ENCODE peak calls at places on chromosomes 1 and 21, in four cellular contexts. J is stimulated activated CD8-positive, alpha-beta memory T cell treated with anti-CD3 and anti-CD28 coated beads, Interleukin-4, amount 100 ng/mL, for 48 hours; O is C1 segment of cervical spinal cord; L is mucosa of gallbladder. E is an unnamed sample.

GRCh38 chr1:66283583-66284041 is 250.3 kb upstream of the SGIP1 start:
- DNase-seq in O (no peak), J (no peak), L (no peak), E (no peak)

GRCh38 chr1:109687641-109688499 is at the start of gene GSTM1:
- DNase-seq in O (no peak), J (no peak), L (no peak), E (peak)

GRCh38 chr21:43277481-43278351 is 108.9 kb downstream of the CRYAA start:
- DNase-seq in J (no peak), L (no peak), O (no peak), E (no peak)

GRCh38 chr1:114088392-114089299 is 65.0 kb downstream of the SYT6 start:
- DNase-seq in L (no peak), J (no peak), O (no peak), E (no peak)

GRCh38 chr1:31626451-31627202 is 9.1 kb downstream of the HCRTR1 start:
- DNase-seq in J (no peak), O (peak), L (no peak), E (no peak)

GRCh38 chr1:116457944-116458343 is 84.9 kb downstream of the ATP1A1 start:
- DNase-seq in J (no peak), O (no peak), L (no peak), E (no peak)

GRCh38 chr1:88736633-88737248 is 52.7 kb downstream of the PKN2 start:
- DNase-seq in J (peak), L (no peak), O (no peak), E (peak)

GRCh38 chr21:45906859-45907258 is 74.7 kb upstream of the COL6A1 start:
- DNase-seq in L (no peak), J (no peak), O (no peak), E (no peak)

GRCh38 chr1:156282143-156282478 is 514 bp downstream of the SMG5 start:
- DNase-seq in L (peak), J (no peak), O (no peak), E (no peak)

GRCh38 chr1:41681331-41682136 is 197.1 kb upstream of the EDN2 start:
- DNase-seq in O (no peak), L (no peak), J (no peak), E (no peak)

GRCh38 chr1:229319487-229319886 is 23.4 kb downstream of the CCSAP start:
- DNase-seq in L (no peak), J (no peak), O (no peak), E (no peak)

GRCh38 chr1:19814244-19814661 is 830 bp downstream of the RNF186 start:
- DNase-seq in O (no peak), J (no peak), L (no peak), E (no peak)

GRCh38 chr1:94865369-94865768 is 45.2 kb downstream of the SLC44A3 start:
- DNase-seq in L (no peak), O (no peak), J (no peak), E (no peak)

GRCh38 chr1:85584923-85585322 is 4.4 kb downstream of the CCN1 start:
- DNase-seq in L (no peak), J (no peak), O (no peak), E (no peak)

GRCh38 chr1:245180496-245180895 is 25.7 kb downstream of the KIF26B start:
- DNase-seq in J (no peak), O (no peak), L (no peak), E (no peak)

GRCh38 chr1:78101051-78101450 is 55.3 kb downstream of the GIPC2 start:
- DNase-seq in J (no peak), L (no peak), O (no peak), E (no peak)

GRCh38 chr1:100604372-100604771 is 66.4 kb downstream of the GPR88 start:
- DNase-seq in O (no peak), L (no peak), J (no peak), E (no peak)

GRCh38 chr1:214974002-214974401 is 108.5 kb upstream of the KCNK2 start:
- DNase-seq in L (no peak), O (no peak), J (no peak), E (no peak)

GRCh38 chr21:44815852-44816628 is 1.8 kb downstream of the SUMO3 start:
- DNase-seq in J (no peak), O (no peak), L (no peak), E (no peak)

GRCh38 chr1:19926296-19927129 is 3.1 kb upstream of the PLA2G2E start:
- DNase-seq in O (no peak), J (no peak), L (no peak), E (no peak)

GRCh38 chr1:25707280-25708016 is 90.9 kb downstream of the MAN1C1 start:
- DNase-seq in J (no peak), O (no peak), L (no peak), E (no peak)

GRCh38 chr1:93692001-93692400 is 10.4 kb upstream of the BCAR3 start:
- DNase-seq in J (no peak), L (no peak), O (no peak), E (no peak)

GRCh38 chr1:41322835-41323234 is 38.4 kb upstream of the FOXO6 start:
- DNase-seq in J (peak), O (peak), L (no peak), E (peak)

GRCh38 chr1:55399385-55399784 is 184.2 kb upstream of the USP24 start:
- DNase-seq in O (no peak), J (no peak), L (no peak), E (no peak)

GRCh38 chr1:222644649-222645005 is 26.7 kb downstream of the MIA3 start:
- DNase-seq in O (no peak), J (no peak), L (no peak), E (no peak)

GRCh38 chr1:201450721-201451291 is 18.2 kb downstream of the PHLDA3 start:
- DNase-seq in O (peak), L (no peak), J (no peak), E (no peak)

GRCh38 chr1:97739596-97740103 is 181.2 kb downstream of the DPYD start:
- DNase-seq in L (no peak), O (no peak), J (no peak), E (no peak)

GRCh38 chr21:19981938-19982337 is 1016.3 kb upstream of the NCAM2 start:
- DNase-seq in J (no peak), O (no peak), L (no peak), E (no peak)

GRCh38 chr1:174884001-174884400 is 115.7 kb upstream of the CACYBP start:
- DNase-seq in J (no peak), O (no peak), L (no peak), E (no peak)

E was measured in stimulated activated naive CD8-positive, alpha-beta T cell treated with anti-CD3 and anti-CD28 coated beads, Interleukin-15, Interleukin-2, amounts not matched to agents 100 U/mL and 50 U/mL, for 24 hours.